ENCODE peak calls at places on chromosome 1, in eight cellular contexts. W, O, X, R, S, C, M and H are unnamed samples.

GRCh38 chr1:181139631-181140051 is 51.1 kb downstream of the IER5 start:
- DNase-seq in W (no peak), C (no peak), M (no peak), S (no peak), X (no peak), O (peak), R (no peak), H (no peak)

GRCh38 chr1:147772540-147772939 is 12.1 kb upstream of the GJA5 start:
- DNase-seq in C (no peak), R (no peak), S (no peak), W (no peak), X (no peak), O (no peak), M (no peak), H (no peak)

GRCh38 chr1:200707116-200707515 is 31.6 kb upstream of the CAMSAP2 start:
- DNase-seq in X (no peak), C (no peak), W (no peak), S (no peak), O (no peak), M (no peak), R (no peak), H (no peak)

GRCh38 chr1:193700710-193701355 is 514.4 kb upstream of the B3GALT2 start:
- DNase-seq in R (no peak), X (no peak), W (no peak), C (peak), M (no peak), O (peak), S (no peak), H (no peak)

GRCh38 chr1:30889506-30889905 is 19.1 kb downstream of the SDC3 start:
- DNase-seq in W (no peak), O (no peak), X (no peak), S (no peak), M (no peak), C (no peak), R (no peak), H (no peak)

GRCh38 chr1:43147625-43148319 is 24.3 kb downstream of the EBNA1BP2 start:
- DNase-seq in C (peak), M (no peak), X (peak), R (peak), O (peak), W (no peak), S (peak), H (no peak)

GRCh38 chr1:161261859-161262225 is 3.3 kb downstream of the PCP4L1 start:
- DNase-seq in X (no peak), C (no peak), M (no peak), S (no peak), O (no peak), R (no peak), W (no peak), H (no peak)

GRCh38 chr1:41239988-41240610 is 2.0 kb downstream of the SCMH1 start:
- DNase-seq in X (no peak), W (peak), C (peak), R (no peak), O (peak), M (no peak), S (no peak), H (no peak)

GRCh38 chr1:66758247-66758755 is 6.0 kb downstream of the DYNLT5 start:
- DNase-seq in C (no peak), R (no peak), O (no peak), X (no peak), W (no peak), S (no peak), M (no peak), H (no peak)

GRCh38 chr1:116847688-116848531 is 61.8 kb upstream of the PTGFRN start:
- DNase-seq in X (no peak), W (no peak), C (no peak), M (no peak), O (peak), R (no peak), S (no peak), H (no peak)

GRCh38 chr1:200558866-200559459 is 61.6 kb downstream of the KIF14 start:
- DNase-seq in W (no peak), M (peak), X (no peak), R (no peak), S (no peak), C (peak), O (peak), H (peak)

GRCh38 chr1:14848621-14849020 is 250.1 kb downstream of the KAZN start:
- DNase-seq in R (no peak), S (no peak), W (no peak), O (no peak), X (no peak), M (no peak), C (no peak), H (no peak)

GRCh38 chr1:173505401-173505800 is 28.3 kb downstream of the PRDX6 start:
- DNase-seq in C (no peak), X (no peak), W (no peak), M (no peak), R (no peak), S (no peak), O (no peak), H (no peak)

GRCh38 chr1:46797696-46798470 is 963 bp upstream of the CYP4B1 start:
- DNase-seq in M (no peak), O (no peak), R (no peak), C (peak), S (no peak), X (no peak), W (no peak), H (no peak)

GRCh38 chr1:179107706-179108629 is 26.1 kb downstream of the TOR3A start:
- DNase-seq in M (no peak), X (no peak), S (no peak), C (no peak), W (no peak), O (no peak), R (no peak), H (no peak)

GRCh38 chr1:7474143-7474490 is 297.0 kb upstream of the VAMP3 start:
- DNase-seq in X (no peak), M (no peak), W (no peak), O (no peak), S (no peak), C (no peak), R (no peak), H (no peak)

GRCh38 chr1:56864430-56864829 is 9.8 kb downstream of the C8A start:
- DNase-seq in C (no peak), R (no peak), W (no peak), X (no peak), O (no peak), M (no peak), S (no peak), H (no peak)

GRCh38 chr1:111140680-111140967 is 601 bp downstream of the CEPT1 start:
- DNase-seq in M (no peak), C (peak), W (no peak), R (no peak), S (no peak), O (peak), X (no peak), H (no peak)

GRCh38 chr1:210125143-210125542 is 107.5 kb upstream of the SERTAD4 start:
- DNase-seq in O (no peak), X (no peak), C (no peak), M (no peak), R (no peak), S (no peak), W (no peak), H (no peak)

GRCh38 chr1:16093611-16094010 is 20.2 kb upstream of the FAM131C start:
- DNase-seq in S (no peak), O (no peak), W (no peak), R (no peak), M (no peak), X (no peak), C (no peak), H (no peak)

GRCh38 chr1:197776348-197777082 is 1.2 kb upstream of the DENND1B start:
- DNase-seq in S (peak), X (no peak), O (peak), M (peak), W (peak), C (no peak), R (no peak), H (no peak)

GRCh38 chr1:202200112-202200548 is 6.5 kb downstream of the LGR6 start:
- DNase-seq in R (no peak), S (no peak), C (no peak), X (no peak), M (no peak), O (peak), W (no peak), H (no peak)

GRCh38 chr1:93692983-93693591 is 11.4 kb upstream of the BCAR3 start:
- DNase-seq in C (no peak), M (no peak), X (no peak), R (no peak), O (peak), W (no peak), S (peak), H (no peak)

GRCh38 chr1:8120693-8121260 is 94.7 kb upstream of the ERRFI1 start:
- DNase-seq in X (no peak), C (no peak), W (no peak), S (no peak), R (no peak), M (no peak), O (peak), H (no peak)

GRCh38 chr1:95509989-95510388 is 276.0 kb downstream of the RWDD3 start:
- DNase-seq in O (no peak), S (no peak), C (no peak), W (no peak), X (no peak), R (no peak), M (no peak), H (no peak)

GRCh38 chr1:20413136-20413790 is 72.7 kb downstream of the CAMK2N1 start:
- DNase-seq in S (no peak), O (no peak), M (no peak), C (no peak), W (no peak), R (no peak), X (no peak), H (no peak)